ENCODE peak calls at places on chromosomes 16 and 17, in five cellular contexts. One of them, this sample, is unnamed.

GRCh38 chr17:76940293-76940692 is 72.1 kb downstream of the MGAT5B start:
- DNase-seq in heart left ventricle: no peak
- DNase-seq in transverse colon: no peak
- DNase-seq in adrenal gland: no peak
- DNase-seq in NB4: no peak
- DNase-seq in this sample: no peak

GRCh38 chr17:82686366-82687324 is 11.9 kb downstream of the RAB40B start:
- DNase-seq in NB4: no peak
- DNase-seq in transverse colon: no peak
- DNase-seq in heart left ventricle: peak; percentile 20
- DNase-seq in adrenal gland: no peak
- DNase-seq in this sample: no peak

GRCh38 chr17:9195961-9196668 is 174.8 kb downstream of the NTN1 start:
- DNase-seq in transverse colon: peak; percentile 57
- DNase-seq in adrenal gland: no peak
- DNase-seq in NB4: no peak
- DNase-seq in heart left ventricle: no peak
- DNase-seq in this sample: no peak

GRCh38 chr17:62626719-62627218 is 701 bp upstream of the MRC2 start:
- DNase-seq in heart left ventricle: peak; percentile 78
- DNase-seq in NB4: peak; percentile 87
- DNase-seq in transverse colon: no peak
- DNase-seq in adrenal gland: peak; percentile 34
- DNase-seq in this sample: peak; percentile 84

GRCh38 chr17:27207073-27207511 is 86.8 kb upstream of the WSB1 start:
- DNase-seq in transverse colon: no peak
- DNase-seq in NB4: peak; percentile 56
- DNase-seq in heart left ventricle: no peak
- DNase-seq in adrenal gland: no peak
- DNase-seq in this sample: no peak

GRCh38 chr17:74892974-74893911 is at the start of gene FADS6:
- DNase-seq in NB4: no peak
- DNase-seq in heart left ventricle: no peak
- DNase-seq in adrenal gland: no peak
- DNase-seq in transverse colon: peak; percentile 34
- DNase-seq in this sample: no peak

GRCh38 chr17:19354123-19354522 is 8.4 kb downstream of the B9D1 start:
- DNase-seq in transverse colon: no peak
- DNase-seq in heart left ventricle: no peak
- DNase-seq in NB4: no peak
- DNase-seq in adrenal gland: no peak
- DNase-seq in this sample: no peak

GRCh38 chr17:76735006-76735405 is 2.1 kb downstream of the SRSF2 start:
- DNase-seq in heart left ventricle: no peak
- DNase-seq in adrenal gland: no peak
- DNase-seq in NB4: peak; percentile 66
- DNase-seq in transverse colon: no peak
- DNase-seq in this sample: no peak

GRCh38 chr17:2063306-2064146 is 8.6 kb downstream of the HIC1 start:
- DNase-seq in transverse colon: peak; percentile 39
- DNase-seq in adrenal gland: no peak
- DNase-seq in heart left ventricle: peak; percentile 73
- DNase-seq in NB4: no peak
- DNase-seq in this sample: peak; percentile 71

GRCh38 chr17:56206351-56206750 is 53.1 kb downstream of the ANKFN1 start:
- DNase-seq in heart left ventricle: no peak
- DNase-seq in adrenal gland: no peak
- DNase-seq in transverse colon: no peak
- DNase-seq in NB4: no peak
- DNase-seq in this sample: no peak

GRCh38 chr16:69523571-69523970 is 42.2 kb upstream of the NFAT5 start:
- DNase-seq in transverse colon: peak; percentile 84
- DNase-seq in adrenal gland: no peak
- DNase-seq in NB4: no peak
- DNase-seq in heart left ventricle: no peak
- DNase-seq in this sample: no peak

GRCh38 chr17:14947671-14948070 is 317.5 kb downstream of the PMP22 start:
- DNase-seq in heart left ventricle: no peak
- DNase-seq in NB4: no peak
- DNase-seq in adrenal gland: no peak
- DNase-seq in transverse colon: no peak
- DNase-seq in this sample: no peak

GRCh38 chr17:73013816-73014663 is 78.4 kb downstream of the SLC39A11 start:
- DNase-seq in adrenal gland: no peak
- DNase-seq in NB4: peak; percentile 34
- DNase-seq in heart left ventricle: no peak
- DNase-seq in transverse colon: no peak
- DNase-seq in this sample: no peak

GRCh38 chr16:80167657-80168056 is 373.1 kb upstream of the DYNLRB2 start:
- DNase-seq in NB4: no peak
- DNase-seq in heart left ventricle: no peak
- DNase-seq in transverse colon: no peak
- DNase-seq in adrenal gland: no peak
- DNase-seq in this sample: no peak

GRCh38 chr16:10093564-10093963 is 88.7 kb downstream of the GRIN2A start:
- DNase-seq in adrenal gland: no peak
- DNase-seq in NB4: peak; percentile 7
- DNase-seq in transverse colon: no peak
- DNase-seq in heart left ventricle: no peak
- DNase-seq in this sample: no peak

GRCh38 chr17:60720763-60721531 is 43.3 kb downstream of the BCAS3 start:
- DNase-seq in heart left ventricle: no peak
- DNase-seq in transverse colon: peak; percentile 10
- DNase-seq in adrenal gland: peak; percentile 48
- DNase-seq in NB4: peak; percentile 70
- DNase-seq in this sample: peak; percentile 20

GRCh38 chr17:76273923-76274558 is 8.9 kb downstream of the UBALD2 start:
- DNase-seq in adrenal gland: no peak
- DNase-seq in NB4: no peak
- DNase-seq in heart left ventricle: peak; percentile 32
- DNase-seq in transverse colon: no peak
- DNase-seq in this sample: no peak

GRCh38 chr17:56074366-56074765 is 78.9 kb upstream of the ANKFN1 start:
- DNase-seq in adrenal gland: no peak
- DNase-seq in heart left ventricle: no peak
- DNase-seq in transverse colon: no peak
- DNase-seq in NB4: no peak
- DNase-seq in this sample: no peak

GRCh38 chr16:88681709-88682451 is 4.4 kb downstream of the SNAI3 start:
- DNase-seq in NB4: peak; percentile 96
- DNase-seq in adrenal gland: peak; percentile 59
- DNase-seq in transverse colon: peak; percentile 82
- DNase-seq in heart left ventricle: peak; percentile 59
- DNase-seq in this sample: no peak

GRCh38 chr16:29315916-29316517 is 90.5 kb downstream of the NPIPB11 start:
- DNase-seq in heart left ventricle: no peak
- DNase-seq in NB4: no peak
- DNase-seq in transverse colon: no peak
- DNase-seq in adrenal gland: no peak
- DNase-seq in this sample: no peak

GRCh38 chr17:67639555-67639954 is 78.2 kb upstream of the NOL11 start:
- DNase-seq in NB4: no peak
- DNase-seq in transverse colon: no peak
- DNase-seq in adrenal gland: peak; percentile 31
- DNase-seq in heart left ventricle: no peak
- DNase-seq in this sample: no peak

GRCh38 chr16:81537721-81538561 is 93.3 kb downstream of the CMIP start:
- DNase-seq in NB4: peak; percentile 57
- DNase-seq in heart left ventricle: no peak
- DNase-seq in adrenal gland: no peak
- DNase-seq in transverse colon: no peak
- DNase-seq in this sample: no peak

GRCh38 chr17:40025991-40026815 is 11.0 kb downstream of the CSF3 start:
- DNase-seq in adrenal gland: no peak
- DNase-seq in NB4: no peak
- DNase-seq in heart left ventricle: no peak
- DNase-seq in transverse colon: no peak
- DNase-seq in this sample: no peak

GRCh38 chr17:43517615-43518386 is 28.3 kb downstream of the ETV4 start:
- DNase-seq in adrenal gland: no peak
- DNase-seq in heart left ventricle: no peak
- DNase-seq in NB4: no peak
- DNase-seq in transverse colon: no peak
- DNase-seq in this sample: no peak

GRCh38 chr16:5709889-5710288 is 612.3 kb upstream of the EEF2KMT start:
- DNase-seq in adrenal gland: no peak
- DNase-seq in NB4: peak; percentile 28
- DNase-seq in transverse colon: no peak
- DNase-seq in heart left ventricle: no peak
- DNase-seq in this sample: no peak

GRCh38 chr17:44961921-44962350 is 6.2 kb downstream of the C1QL1 start:
- DNase-seq in transverse colon: no peak
- DNase-seq in NB4: peak; percentile 40
- DNase-seq in heart left ventricle: no peak
- DNase-seq in adrenal gland: no peak
- DNase-seq in this sample: no peak
- TF ChIP-seq CTCF in transverse colon: no peak
- TF ChIP-seq CTCF in NB4: peak; percentile 27
- TF ChIP-seq CTCF in heart left ventricle: no peak
- TF ChIP-seq CTCF in adrenal gland: no peak
- TF ChIP-seq CTCF in this sample: no peak

GRCh38 chr17:78693346-78694083 is 88.6 kb downstream of the CYTH1 start:
- DNase-seq in transverse colon: no peak
- DNase-seq in NB4: no peak
- DNase-seq in adrenal gland: no peak
- DNase-seq in heart left ventricle: no peak
- DNase-seq in this sample: no peak

GRCh38 chr17:78696016-78696992 is 85.8 kb downstream of the CYTH1 start:
- DNase-seq in heart left ventricle: no peak
- DNase-seq in transverse colon: no peak
- DNase-seq in NB4: no peak
- DNase-seq in adrenal gland: no peak
- DNase-seq in this sample: no peak

GRCh38 chr17:78697122-78697845 is 84.8 kb downstream of the CYTH1 start:
- DNase-seq in heart left ventricle: no peak
- DNase-seq in transverse colon: no peak
- DNase-seq in NB4: peak; percentile 77
- DNase-seq in adrenal gland: peak; percentile 40
- DNase-seq in this sample: no peak

GRCh38 chr17:78694805-78695531 is 87.1 kb downstream of the CYTH1 start:
- DNase-seq in NB4: no peak
- DNase-seq in adrenal gland: no peak
- DNase-seq in heart left ventricle: no peak
- DNase-seq in transverse colon: no peak
- DNase-seq in this sample: no peak

DNA sequence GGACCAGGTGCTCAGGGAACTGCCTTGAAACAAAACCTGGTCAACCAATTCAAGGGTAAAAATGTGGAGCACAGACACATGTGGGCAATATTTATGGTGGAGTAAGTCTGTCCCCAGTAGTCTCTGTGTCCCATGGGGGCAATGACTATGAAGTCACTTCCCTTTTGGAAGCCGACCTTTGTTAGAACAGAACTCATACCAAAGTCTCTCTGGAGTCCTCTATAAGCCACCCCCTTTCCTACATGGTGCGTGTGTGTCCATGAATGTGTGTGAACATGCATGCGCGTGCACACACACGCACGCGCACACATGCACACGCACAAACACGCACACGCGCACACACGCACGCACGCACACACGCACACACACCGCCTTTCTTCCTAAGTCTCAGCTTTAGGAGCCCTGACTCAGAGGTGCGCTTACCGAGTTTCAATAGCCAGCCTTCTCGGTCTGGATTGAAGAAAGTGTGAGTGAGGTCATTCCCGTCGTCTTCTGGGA is 84.2 kb downstream of the CYTH1 start:
- DNase-seq in heart left ventricle: no peak
- DNase-seq in transverse colon: no peak
- DNase-seq in NB4: peak; percentile 87
- DNase-seq in adrenal gland: no peak
- DNase-seq in this sample: no peak
- TF ChIP-seq POLR2A in heart left ventricle: no peak
- TF ChIP-seq POLR2A in transverse colon: no peak
- TF ChIP-seq POLR2A in NB4: no peak
- TF ChIP-seq POLR2A in adrenal gland: no peak
- TF ChIP-seq POLR2A in this sample: no peak

GRCh38 chr17:28381141-28381825 is 9.8 kb downstream of the SARM1 start:
- DNase-seq in transverse colon: peak; percentile 47
- DNase-seq in adrenal gland: no peak
- DNase-seq in NB4: no peak
- DNase-seq in heart left ventricle: no peak
- DNase-seq in this sample: no peak

GRCh38 chr17:28385037-28385797 is 13.7 kb downstream of the SARM1 start:
- DNase-seq in adrenal gland: no peak
- DNase-seq in transverse colon: peak; percentile 42
- DNase-seq in heart left ventricle: no peak
- DNase-seq in NB4: no peak
- DNase-seq in this sample: no peak

GRCh38 chr17:28380572-28380907 is 9.0 kb downstream of the SARM1 start:
- DNase-seq in transverse colon: no peak
- DNase-seq in adrenal gland: no peak
- DNase-seq in NB4: no peak
- DNase-seq in heart left ventricle: no peak
- DNase-seq in this sample: no peak

GRCh38 chr17:28388106-28388505 is 16.6 kb downstream of the SARM1 start:
- DNase-seq in heart left ventricle: no peak
- DNase-seq in NB4: no peak
- DNase-seq in adrenal gland: no peak
- DNase-seq in transverse colon: no peak
- DNase-seq in this sample: no peak

DNA sequence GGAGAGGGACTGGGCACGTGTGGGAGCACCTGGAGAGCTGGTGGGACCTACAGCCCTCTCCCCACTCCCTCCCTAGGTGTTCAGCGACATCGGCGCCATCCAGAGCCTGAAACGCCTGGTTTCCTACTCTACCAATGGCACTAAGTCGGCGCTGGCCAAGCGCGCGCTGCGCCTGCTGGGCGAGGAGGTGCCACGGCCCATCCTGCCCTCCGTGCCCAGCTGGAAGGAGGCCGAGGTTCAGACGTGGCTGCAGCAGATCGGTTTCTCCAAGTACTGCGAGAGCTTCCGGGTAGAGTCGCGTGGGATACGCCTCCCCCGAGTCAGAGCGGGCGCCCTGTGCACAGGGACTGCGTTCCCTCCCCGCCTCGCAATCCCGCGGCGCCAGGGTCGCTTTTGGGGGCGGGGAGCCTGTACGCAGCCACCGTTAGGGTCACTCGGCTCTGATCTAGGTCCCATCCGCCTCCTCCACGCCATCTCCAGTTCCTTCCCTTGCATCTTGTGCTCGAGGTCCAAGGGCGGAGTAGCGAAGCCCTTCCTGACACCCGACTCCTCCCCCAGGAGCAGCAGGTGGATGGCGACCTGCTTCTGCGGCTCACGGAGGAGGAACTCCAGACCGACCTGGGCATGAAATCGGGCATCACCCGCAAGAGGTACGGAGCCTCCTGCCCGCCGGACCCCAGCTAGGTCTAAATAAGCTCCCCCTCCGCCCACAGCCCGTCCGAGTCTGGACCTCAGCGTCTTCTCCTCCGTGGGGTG is 13.0 kb downstream of the SARM1 start:
- DNase-seq in adrenal gland: no peak
- DNase-seq in NB4: no peak
- DNase-seq in heart left ventricle: peak; percentile 63
- DNase-seq in transverse colon: peak; percentile 84
- DNase-seq in this sample: no peak
- H3K4me3 ChIP-seq in adrenal gland: no peak overlapping the region
- H3K4me3 ChIP-seq in NB4: no peak overlapping the region
- H3K4me3 ChIP-seq in heart left ventricle: peak overlapping the region; percentile 56
- H3K4me3 ChIP-seq in transverse colon: peak overlapping the region; percentile 10
- H3K4me3 ChIP-seq in this sample: peak overlapping the region; percentile 16

GRCh38 chr17:17806035-17806434 is 30.8 kb downstream of the SREBF1 start:
- DNase-seq in adrenal gland: no peak
- DNase-seq in heart left ventricle: no peak
- DNase-seq in transverse colon: no peak
- DNase-seq in NB4: no peak
- DNase-seq in this sample: no peak
- TF ChIP-seq CTCF in adrenal gland: no peak
- TF ChIP-seq CTCF in heart left ventricle: no peak
- TF ChIP-seq CTCF in transverse colon: no peak
- TF ChIP-seq CTCF in NB4: no peak
- TF ChIP-seq CTCF in this sample: no peak

This sample was measured in uterus.